ENCODE peak calls at places on chromosomes 2 and 18, in five cellular contexts. T is HTR-8/SVneo, Y is foreskin keratinocyte, E is HFF-Myc, U is endothelial cell of umbilical vein. G is an unnamed sample.

GRCh38 chr2:218095853-218096252 is 26.8 kb downstream of the RUFY4 start:
- DNase-seq in E (no peak), U (no peak), T (no peak), Y (no peak), G (no peak)

GRCh38 chr2:5705490-5705889 is 13.3 kb downstream of the SOX11 start:
- DNase-seq in T (no peak), E (no peak), U (no peak), Y (no peak), G (no peak)

GRCh38 chr18:23071285-23071684 is 64.0 kb upstream of the CABLES1 start:
- DNase-seq in E (peak; percentile 37), U (no peak), T (no peak), Y (peak; percentile 15), G (peak; percentile 81)

GRCh38 chr2:146982393-146982846 is 862.4 kb upstream of the ACVR2A start:
- DNase-seq in U (no peak), T (peak; percentile 56), Y (peak; percentile 84), E (no peak), G (no peak)

GRCh38 chr18:76476665-76477561 is 18.1 kb downstream of the ZNF516 start:
- DNase-seq in Y (peak; percentile 36), T (peak; percentile 36), E (peak; percentile 72), U (peak; percentile 62), G (no peak)

GRCh38 chr2:132415256-132416079 is 1.1 kb upstream of the GPR39 start:
- DNase-seq in E (peak; percentile 40), U (no peak), Y (peak; percentile 65), T (no peak), G (no peak)

GRCh38 chr2:173214213-173214612 is 138.6 kb downstream of the MAP3K20 start:
- DNase-seq in E (no peak), T (no peak), Y (peak; percentile 97), U (no peak), G (no peak)

GRCh38 chr2:24827321-24828261 is 34.4 kb downstream of the CENPO start:
- DNase-seq in Y (peak; percentile 52), E (peak; percentile 72), U (peak; percentile 82), T (peak; percentile 90), G (peak; percentile 63)

GRCh38 chr2:19349911-19350677 is 8.3 kb downstream of the OSR1 start:
- DNase-seq in U (peak; percentile 63), Y (peak; percentile 56), E (no peak), T (no peak), G (peak; percentile 61)

GRCh38 chr2:203951366-203951902 is 14.9 kb downstream of the ICOS start:
- DNase-seq in Y (peak; percentile 16), U (no peak), T (no peak), E (no peak), G (no peak)

GRCh38 chr2:168119519-168120141 is 127.8 kb downstream of the STK39 start:
- DNase-seq in T (peak; percentile 20), Y (no peak), U (peak; percentile 68), E (peak; percentile 26), G (no peak)

GRCh38 chr2:236019434-236019833 is 148.8 kb downstream of the GBX2 start:
- DNase-seq in Y (no peak), E (no peak), U (no peak), T (no peak), G (no peak)

GRCh38 chr2:130241041-130241707 is 42.9 kb upstream of the TUBA3E start:
- DNase-seq in U (peak; percentile 61), Y (peak; percentile 85), T (peak; percentile 68), E (no peak), G (no peak)

GRCh38 chr2:68744517-68744916 is 9.9 kb downstream of the ARHGAP25 start:
- DNase-seq in U (no peak), E (no peak), Y (peak; percentile 52), T (no peak), G (no peak)

GRCh38 chr2:151672277-151672676 is 62.0 kb downstream of the NEB start:
- DNase-seq in Y (no peak), E (no peak), U (no peak), T (no peak), G (no peak)

GRCh38 chr2:85728883-85729824 is 24.6 kb upstream of the ATOH8 start:
- DNase-seq in E (no peak), Y (no peak), T (peak; percentile 95), U (peak; percentile 76), G (peak; percentile 72)

GRCh38 chr2:105538840-105539239 is 140.0 kb upstream of the FHL2 start:
- DNase-seq in T (no peak), Y (no peak), U (no peak), E (no peak), G (no peak)

GRCh38 chr2:69755862-69756467 is 14.0 kb downstream of the ANXA4 start:
- DNase-seq in Y (peak; percentile 86), E (no peak), U (peak; percentile 13), T (peak; percentile 71), G (no peak)

GRCh38 chr2:224778474-224778877 is 62.3 kb upstream of the CCDC195 start:
- DNase-seq in E (peak; percentile 39), Y (peak; percentile 41), T (peak; percentile 30), U (peak; percentile 83), G (peak; percentile 31)

GRCh38 chr18:2981212-2981728 is 31.7 kb downstream of the LPIN2 start:
- DNase-seq in E (peak; percentile 92), U (peak; percentile 95), Y (peak; percentile 66), T (peak; percentile 30), G (no peak)

GRCh38 chr2:100126172-100126571 is 16.2 kb downstream of the AFF3 start:
- DNase-seq in E (no peak), T (no peak), U (no peak), Y (no peak), G (no peak)

GRCh38 chr18:8715599-8715998 is 10.2 kb downstream of the MTCL1 start:
- DNase-seq in T (no peak), Y (no peak), E (no peak), U (no peak), G (no peak)

GRCh38 chr2:98508690-98509054 is 64.0 kb downstream of the INPP4A start:
- DNase-seq in U (no peak), E (no peak), Y (no peak), T (no peak), G (peak; percentile 36)

G was measured in natural killer cell.